ENCODE peak calls at places on chromosomes 5 and 9, in five cellular contexts. E, P, T, U and F are unnamed samples.

GRCh38 chr9:15509931-15510788 is 610 bp downstream of the PSIP1 start:
- DNase-seq in E (peak; percentile 8), P (peak; percentile 74), T (no peak), U (peak; percentile 33), F (no peak)

GRCh38 chr9:135228345-135228982 is 141.0 kb downstream of the OLFM1 start:
- DNase-seq in E (no peak), P (no peak), T (no peak), U (no peak), F (no peak)

GRCh38 chr5:9363026-9363793 is 182.7 kb downstream of the SEMA5A start:
- DNase-seq in E (no peak), P (no peak), T (no peak), U (no peak), F (no peak)

GRCh38 chr5:158600679-158601078 is 499.0 kb downstream of the EBF1 start:
- DNase-seq in E (no peak), P (no peak), T (no peak), U (no peak), F (no peak)

GRCh38 chr5:65478336-65478735 is 3.4 kb downstream of the ADAMTS6 start:
- DNase-seq in E (no peak), P (no peak), T (no peak), U (no peak), F (no peak)

GRCh38 chr5:1292846-1293415 is 1.9 kb downstream of the TERT start:
- DNase-seq in E (no peak), P (no peak), T (peak; percentile 26), U (no peak), F (no peak)

GRCh38 chr5:141811287-141812155 is 66.7 kb downstream of the PCDH1 start:
- DNase-seq in E (no peak), P (peak; percentile 32), T (no peak), U (no peak), F (peak; percentile 78)

GRCh38 chr5:62974623-62975022 is 396.0 kb downstream of the LRRC70 start:
- DNase-seq in E (no peak), P (no peak), T (no peak), U (no peak), F (no peak)

GRCh38 chr5:139392324-139392677 is 2.6 kb upstream of the MZB1 start:
- DNase-seq in E (no peak), P (no peak), T (no peak), U (no peak), F (no peak)

GRCh38 chr9:20044686-20045085 is 255.8 kb upstream of the SLC24A2 start:
- DNase-seq in E (no peak), P (peak; percentile 25), T (no peak), U (no peak), F (no peak)

GRCh38 chr9:83715794-83716193 is 8.0 kb upstream of the UBQLN1 start:
- DNase-seq in E (no peak), P (no peak), T (no peak), U (no peak), F (no peak)
- H3K27ac ChIP-seq in E (no peak overlapping the region), P (no peak overlapping the region), T (no peak overlapping the region), U (no peak overlapping the region), F (no peak overlapping the region)

DNA sequence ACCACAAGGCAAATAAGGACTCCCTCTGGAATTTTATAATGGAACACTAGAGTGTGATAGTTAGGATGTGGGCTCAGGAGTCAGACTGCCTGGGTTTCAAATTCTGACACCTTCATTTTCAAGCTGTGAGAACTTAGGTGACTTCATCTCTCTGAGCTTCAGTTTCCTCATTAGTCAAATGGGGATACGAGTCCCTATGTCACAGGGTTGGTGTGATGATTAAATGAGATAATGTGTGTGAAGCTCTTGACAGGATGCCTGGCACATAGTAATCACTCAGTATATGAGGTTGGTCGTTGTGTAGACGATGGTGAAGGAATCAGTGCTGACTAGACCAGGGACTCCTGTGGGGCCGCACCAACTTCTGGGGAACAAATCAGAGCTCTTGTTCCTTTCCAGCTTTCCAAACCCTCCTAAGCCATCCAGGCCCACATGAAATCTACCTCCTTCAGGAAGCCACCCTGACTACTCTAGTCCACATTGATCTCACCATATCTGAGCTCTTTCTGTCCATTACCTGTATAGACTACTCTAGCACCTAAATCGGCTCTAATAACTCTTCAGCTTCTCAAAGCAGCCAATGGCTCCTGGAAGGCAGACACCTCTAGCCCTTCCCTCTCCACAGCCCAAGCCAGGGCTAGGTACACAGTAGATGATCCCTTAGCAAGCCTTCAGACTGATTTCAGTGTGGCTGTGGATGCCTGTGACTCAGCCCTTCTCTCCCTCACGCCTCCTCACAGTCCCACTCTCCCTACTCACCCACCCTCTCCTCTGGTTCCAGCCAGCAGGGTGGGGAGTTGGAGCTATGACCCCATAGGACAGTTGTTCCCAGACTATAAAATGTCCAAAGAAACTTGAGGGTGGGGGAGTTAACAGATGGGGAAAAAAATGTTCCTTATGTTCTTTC is 2.5 kb upstream of the TCF7 start:
- DNase-seq in E (no peak), P (peak; percentile 77), T (no peak), U (no peak), F (no peak)
- H3K4me3 ChIP-seq in E (no peak overlapping the region), P (peak overlapping the region; percentile 23), T (no peak overlapping the region), U (no peak overlapping the region), F (no peak overlapping the region)

DNA sequence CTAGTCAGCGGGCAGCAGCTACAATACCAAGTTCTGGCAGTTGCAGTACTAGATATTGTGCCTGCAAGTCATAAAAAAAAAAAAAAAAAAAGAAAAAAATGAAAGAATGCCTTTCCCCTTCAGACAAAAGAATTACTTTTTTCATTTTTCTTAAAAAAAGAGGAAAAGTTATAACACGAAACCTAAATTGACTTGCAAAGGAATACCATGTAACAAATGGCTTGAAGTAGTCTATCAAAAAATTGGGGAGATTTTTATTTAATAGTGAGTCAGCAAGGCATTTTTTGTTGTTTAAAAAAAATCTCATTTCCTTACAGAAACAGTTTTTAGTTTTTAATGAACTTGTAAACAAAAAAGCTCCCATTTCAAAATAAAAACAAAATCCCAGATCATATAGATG is 55.6 kb downstream of the CSNK1A1 start:
- DNase-seq in E (no peak), P (no peak), T (no peak), U (no peak), F (no peak)
- H3K27ac ChIP-seq in E (peak overlapping the region; percentile 94), P (no peak overlapping the region), T (no peak overlapping the region), U (no peak overlapping the region), F (no peak overlapping the region)

GRCh38 chr5:5572983-5573797 is 150.7 kb downstream of the ICE1 start:
- DNase-seq in E (no peak), P (no peak), T (no peak), U (no peak), F (peak; percentile 27)
- H3K4me3 ChIP-seq in E (no peak overlapping the region), P (no peak overlapping the region), T (no peak overlapping the region), U (no peak overlapping the region), F (no peak overlapping the region)

GRCh38 chr5:143234162-143234842 is 169.2 kb downstream of the NR3C1 start:
- DNase-seq in E (no peak), P (no peak), T (no peak), U (no peak), F (no peak)
- H3K27ac ChIP-seq in E (no peak overlapping the region), P (no peak overlapping the region), T (no peak overlapping the region), U (no peak overlapping the region), F (no peak overlapping the region)